ENCODE peak calls at places on chromosomes 3 and 15, in nine cellular contexts. L, N, J, H, V, Z, Y, U and W are unnamed samples.

GRCh38 chr3:63613561-63613960 is 38.9 kb upstream of the SNTN start:
- DNase-seq in L (peak), N (no peak), J (no peak), H (no peak), V (no peak), Z (no peak), Y (no peak), U (no peak), W (no peak)

GRCh38 chr3:37330466-37330865 is 156.1 kb upstream of the LRRFIP2 start:
- DNase-seq in L (no peak), N (no peak), J (no peak), H (no peak), V (no peak), Z (no peak), Y (no peak), U (no peak), W (no peak)

GRCh38 chr3:181292984-181293383 is 303.4 kb upstream of the DNAJC19 start:
- DNase-seq in L (peak), N (no peak), J (peak), H (no peak), V (no peak), Z (no peak), Y (no peak), U (no peak), W (no peak)

GRCh38 chr3:7568526-7569184 is 707.7 kb downstream of the GRM7 start:
- DNase-seq in L (no peak), N (no peak), J (no peak), H (no peak), V (no peak), Z (no peak), Y (no peak), U (no peak), W (no peak)

GRCh38 chr15:73983211-73983727 is 8.8 kb downstream of the STOML1 start:
- DNase-seq in L (no peak), N (no peak), J (peak), H (peak), V (no peak), Z (no peak), Y (no peak), U (no peak), W (no peak)

GRCh38 chr3:126837773-126838172 is 133.7 kb downstream of the CHCHD6 start:
- DNase-seq in L (no peak), N (no peak), J (no peak), H (no peak), V (no peak), Z (no peak), Y (no peak), U (no peak), W (no peak)

GRCh38 chr3:50480471-50480870 is 23.0 kb downstream of the CACNA2D2 start:
- DNase-seq in L (no peak), N (no peak), J (no peak), H (no peak), V (no peak), Z (no peak), Y (no peak), U (no peak), W (no peak)

GRCh38 chr3:78972617-78973301 is 795.0 kb downstream of the ROBO1 start:
- DNase-seq in L (no peak), N (no peak), J (peak), H (no peak), V (no peak), Z (no peak), Y (no peak), U (no peak), W (no peak)

GRCh38 chr15:93467327-93467726 is 378.3 kb upstream of the RGMA start:
- DNase-seq in L (no peak), N (peak), J (no peak), H (peak), V (no peak), Z (no peak), Y (no peak), U (no peak), W (no peak)

GRCh38 chr3:101890716-101891115 is 41.4 kb downstream of the NFKBIZ start:
- DNase-seq in L (peak), N (no peak), J (no peak), H (no peak), V (no peak), Z (no peak), Y (no peak), U (no peak), W (no peak)

GRCh38 chr3:188914556-188914955 is 257.2 kb upstream of the TPRG1 start:
- DNase-seq in L (no peak), N (no peak), J (no peak), H (no peak), V (no peak), Z (no peak), Y (no peak), U (no peak), W (no peak)

GRCh38 chr3:56593455-56594158 is 36.6 kb downstream of the CCDC66 start:
- DNase-seq in L (no peak), N (no peak), J (no peak), H (no peak), V (peak), Z (no peak), Y (no peak), U (no peak), W (peak)

GRCh38 chr3:51395493-51396213 is 4.6 kb downstream of the RBM15B start:
- DNase-seq in L (no peak), N (no peak), J (no peak), H (peak), V (no peak), Z (no peak), Y (no peak), U (no peak), W (no peak)

GRCh38 chr15:60945196-60945595 is 283.9 kb downstream of the RORA start:
- DNase-seq in L (no peak), N (peak), J (no peak), H (peak), V (no peak), Z (peak), Y (no peak), U (no peak), W (no peak)

GRCh38 chr15:60799885-60800728 is 321.2 kb upstream of the ICE2 start:
- DNase-seq in L (no peak), N (no peak), J (no peak), H (no peak), V (no peak), Z (no peak), Y (no peak), U (no peak), W (no peak)

GRCh38 chr3:30453364-30454039 is 152.9 kb upstream of the TGFBR2 start:
- DNase-seq in L (no peak), N (no peak), J (no peak), H (no peak), V (no peak), Z (no peak), Y (no peak), U (no peak), W (no peak)

GRCh38 chr3:179956416-179956830 is 80.3 kb downstream of the PEX5L start:
- DNase-seq in L (no peak), N (no peak), J (no peak), H (no peak), V (no peak), Z (no peak), Y (no peak), U (peak), W (no peak)

GRCh38 chr3:134879991-134880390 is 84.9 kb downstream of the EPHB1 start:
- DNase-seq in L (no peak), N (no peak), J (no peak), H (no peak), V (no peak), Z (no peak), Y (no peak), U (no peak), W (peak)

GRCh38 chr15:49145651-49146609 is 9.5 kb downstream of the COPS2 start:
- DNase-seq in L (no peak), N (no peak), J (peak), H (no peak), V (no peak), Z (peak), Y (no peak), U (no peak), W (no peak)

GRCh38 chr3:43152649-43153048 is 46.8 kb upstream of the POMGNT2 start:
- DNase-seq in L (no peak), N (no peak), J (no peak), H (no peak), V (no peak), Z (no peak), Y (no peak), U (no peak), W (no peak)

GRCh38 chr15:78175333-78175732 is 26.2 kb downstream of the IDH3A start:
- DNase-seq in L (no peak), N (no peak), J (no peak), H (no peak), V (no peak), Z (no peak), Y (no peak), U (no peak), W (no peak)

GRCh38 chr15:31511707-31512310 is 185.2 kb downstream of the KLF13 start:
- DNase-seq in L (no peak), N (no peak), J (no peak), H (no peak), V (no peak), Z (no peak), Y (no peak), U (no peak), W (no peak)

GRCh38 chr3:186786810-186787375 is 3.5 kb downstream of the EIF4A2 start:
- DNase-seq in L (no peak), N (no peak), J (no peak), H (no peak), V (no peak), Z (no peak), Y (no peak), U (no peak), W (no peak)

GRCh38 chr3:168156479-168156878 is 60.8 kb upstream of the GOLIM4 start:
- DNase-seq in L (no peak), N (no peak), J (no peak), H (no peak), V (no peak), Z (no peak), Y (no peak), U (no peak), W (no peak)

GRCh38 chr15:74482661-74483060 is 21.7 kb upstream of the UBL7 start:
- DNase-seq in L (no peak), N (no peak), J (no peak), H (peak), V (no peak), Z (no peak), Y (no peak), U (no peak), W (no peak)